ENCODE peak calls at places on chromosomes 13 and 19, in seven cellular contexts. R is stimulated activated CD8-positive, alpha-beta memory T cell treated with anti-CD3 and anti-CD28 coated beads, Interleukin-4, amount 100 ng/mL, for 1 hour; G is GM12864; K is activated T-cell treated with anti-CD3 and anti-CD28 coated beads, Interleukin-2, amount 50 U/mL, for 4 hours; Q is GM23338; D is activated CD8-positive, alpha-beta memory T cell treated with anti-CD3 and anti-CD28 coated beads for 48 hours; I is activated T-helper 9 cell treated with anti-CD3 and anti-CD28 coated beads, Interleukin-2, amount 50 U/mL, for 16 hours. O is an unnamed sample.

GRCh38 chr19:8512115-8512967 is 1.6 kb downstream of the ZNF414 start:
- DNase-seq in R (no peak), G (no peak), K (no peak), Q (peak), D (no peak), I (no peak), O (peak)

GRCh38 chr19:50795665-50796073 is 5.5 kb downstream of the ACP4 start:
- DNase-seq in R (no peak), G (no peak), K (no peak), Q (no peak), D (no peak), I (no peak), O (no peak)

GRCh38 chr13:87792878-87793277 is 121.7 kb downstream of the SLITRK5 start:
- DNase-seq in R (no peak), G (no peak), K (no peak), Q (peak), D (no peak), I (no peak), O (no peak)

GRCh38 chr13:74026753-74027152 is 107.5 kb downstream of the KLF12 start:
- DNase-seq in R (peak), G (peak), K (peak), Q (peak), D (peak), I (peak), O (peak)

GRCh38 chr19:55489711-55490477 is 1.7 kb downstream of the SSC5D start:
- DNase-seq in R (no peak), G (no peak), K (no peak), Q (no peak), D (no peak), I (no peak), O (no peak)

GRCh38 chr19:38405276-38405675 is 2.4 kb downstream of the FAM98C start:
- DNase-seq in R (no peak), G (no peak), K (no peak), Q (no peak), D (no peak), I (no peak), O (no peak)

GRCh38 chr19:32824906-32825608 is 44.5 kb downstream of the SLC7A9 start:
- DNase-seq in R (no peak), G (no peak), K (no peak), Q (no peak), D (no peak), I (no peak), O (no peak)

GRCh38 chr19:33702606-33703437 is 81.1 kb downstream of the CHST8 start:
- DNase-seq in R (no peak), G (no peak), K (no peak), Q (no peak), D (no peak), I (no peak), O (peak)

GRCh38 chr13:33611016-33611805 is 206.7 kb upstream of the RFC3 start:
- DNase-seq in R (no peak), G (no peak), K (no peak), Q (peak), D (no peak), I (no peak), O (peak)

O was measured in left colon.